ENCODE peak calls at places on chromosomes 2 and 18, in eight cellular contexts. C is endothelial cell of umbilical vein, T is GM06990, H is adrenal gland, P is IMR-90, Q is psoas muscle, Z is HCT116, U is Panc1. S is an unnamed sample.

GRCh38 chr18:76490701-76491171 is 4.3 kb downstream of the ZNF516 start:
- DNase-seq in C (peak; percentile 24), T (peak; percentile 64), H (peak; percentile 52), P (peak; percentile 32), Q (peak; percentile 22), Z (no peak), U (no peak), S (peak; percentile 26)

GRCh38 chr18:10205136-10205535 is 249.3 kb upstream of the APCDD1 start:
- DNase-seq in C (no peak), T (no peak), H (no peak), P (no peak), Q (no peak), Z (no peak), U (no peak), S (no peak)

GRCh38 chr2:3285901-3286645 is 91.5 kb downstream of the EIPR1 start:
- DNase-seq in C (no peak), T (no peak), H (peak; percentile 4), P (no peak), Q (no peak), Z (no peak), U (no peak), S (no peak)

GRCh38 chr18:76759056-76759455 is 63.3 kb upstream of the ZNF236 start:
- DNase-seq in C (no peak), T (no peak), H (no peak), P (no peak), Q (no peak), Z (no peak), U (no peak), S (no peak)

GRCh38 chr18:38690626-38691025 is 1125.0 kb upstream of the CELF4 start:
- DNase-seq in C (no peak), T (no peak), H (no peak), P (no peak), Q (no peak), Z (no peak), U (no peak), S (no peak)

GRCh38 chr2:11665028-11665427 is 5.0 kb downstream of the NTSR2 start:
- DNase-seq in C (no peak), T (no peak), H (no peak), P (no peak), Q (no peak), Z (no peak), U (no peak), S (no peak)

GRCh38 chr2:172285010-172285621 is 142.3 kb upstream of the ITGA6 start:
- DNase-seq in C (peak; percentile 79), T (no peak), H (no peak), P (peak; percentile 78), Q (no peak), Z (no peak), U (no peak), S (peak; percentile 62)

GRCh38 chr2:147679664-147680502 is 164.9 kb upstream of the ACVR2A start:
- DNase-seq in C (no peak), T (no peak), H (no peak), P (peak; percentile 1), Q (no peak), Z (no peak), U (no peak), S (no peak)

GRCh38 chr2:96954490-96954846 is 31.9 kb downstream of the FAM178B start:
- DNase-seq in C (peak; percentile 68), T (peak; percentile 66), H (no peak), P (peak; percentile 20), Q (no peak), Z (no peak), U (no peak), S (no peak)

GRCh38 chr2:186882511-186883071 is 33.6 kb upstream of the ZSWIM2 start:
- DNase-seq in C (peak; percentile 82), T (no peak), H (no peak), P (no peak), Q (no peak), Z (no peak), U (no peak), S (no peak)

GRCh38 chr2:36478332-36478738 is 119.6 kb downstream of the FEZ2 start:
- DNase-seq in C (peak; percentile 96), T (no peak), H (peak; percentile 54), P (peak; percentile 96), Q (no peak), Z (peak; percentile 21), U (peak; percentile 90), S (peak; percentile 92)

GRCh38 chr2:100321881-100322820 is at the start of gene LONRF2:
- DNase-seq in C (no peak), T (peak; percentile 12), H (peak; percentile 78), P (no peak), Q (peak; percentile 57), Z (no peak), U (no peak), S (no peak)

GRCh38 chr2:128414946-128415767 is 96.5 kb upstream of the HS6ST1 start:
- DNase-seq in C (no peak), T (no peak), H (no peak), P (no peak), Q (no peak), Z (no peak), U (no peak), S (no peak)

GRCh38 chr2:239116456-239117246 is 268.8 kb downstream of the TWIST2 start:
- DNase-seq in C (no peak), T (no peak), H (no peak), P (peak; percentile 25), Q (no peak), Z (no peak), U (no peak), S (peak; percentile 12)

GRCh38 chr2:17936599-17936998 is 58.1 kb downstream of the KCNS3 start:
- DNase-seq in C (no peak), T (no peak), H (no peak), P (no peak), Q (no peak), Z (no peak), U (no peak), S (no peak)

GRCh38 chr2:17934721-17935120 is 56.3 kb downstream of the KCNS3 start:
- DNase-seq in C (no peak), T (no peak), H (no peak), P (peak; percentile 89), Q (no peak), Z (no peak), U (no peak), S (peak; percentile 65)

GRCh38 chr2:17943444-17943843 is 65.0 kb downstream of the KCNS3 start:
- DNase-seq in C (no peak), T (no peak), H (no peak), P (no peak), Q (no peak), Z (no peak), U (no peak), S (no peak)

GRCh38 chr2:17935242-17935885 is 56.9 kb downstream of the KCNS3 start:
- DNase-seq in C (no peak), T (no peak), H (no peak), P (no peak), Q (no peak), Z (no peak), U (no peak), S (no peak)

DNA sequence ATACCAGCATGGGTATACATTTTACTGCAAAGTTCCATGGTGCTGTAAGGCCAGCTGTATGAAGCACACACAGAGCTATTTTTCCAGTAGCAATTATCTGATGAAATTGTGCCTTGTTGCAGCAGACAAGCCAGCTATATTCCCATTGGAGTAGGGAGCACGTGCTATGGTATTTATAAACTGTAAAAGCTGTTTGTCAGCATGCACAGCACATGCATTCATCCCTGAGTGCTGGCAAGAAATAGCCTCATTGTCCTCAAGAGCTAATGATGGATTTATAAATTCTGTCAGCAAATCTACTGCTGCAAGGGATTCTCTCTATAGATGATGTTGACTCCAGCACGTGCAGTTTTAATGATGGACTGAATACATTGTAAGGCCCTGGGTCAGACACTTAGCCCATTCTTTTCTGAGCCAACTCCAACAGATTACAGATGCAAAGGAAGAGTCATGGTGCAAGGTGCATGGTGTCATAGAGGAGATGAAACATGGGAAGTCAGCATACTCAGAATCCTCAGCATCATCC is 61.7 kb downstream of the KCNS3 start:
- DNase-seq in C (no peak), T (no peak), H (no peak), P (no peak), Q (no peak), Z (no peak), U (no peak), S (no peak)
- TF ChIP-seq CTCF in C (no peak), T (no peak), H (no peak), P (no peak), Q (no peak), Z (no peak), U (no peak), S (no peak)

DNA sequence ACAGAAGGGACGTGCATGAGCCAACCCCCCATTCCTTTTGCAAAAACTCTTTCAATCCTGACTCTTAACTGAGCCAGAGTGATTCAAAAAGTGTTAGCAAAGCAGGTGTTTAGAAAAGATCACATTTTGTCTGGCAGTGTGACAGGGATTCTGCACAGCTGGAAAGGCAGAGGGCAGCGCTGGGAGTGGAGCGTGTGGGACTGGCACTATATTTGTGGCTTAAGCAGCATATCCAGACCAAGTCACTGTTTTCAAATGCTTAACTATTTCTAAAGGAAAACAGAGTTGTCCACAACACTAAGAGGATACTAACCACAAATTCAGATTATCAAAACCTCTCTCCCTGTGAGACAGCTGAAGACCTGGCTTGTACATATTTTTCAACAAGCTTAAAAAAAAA is 19.0 kb downstream of the CABYR start:
- DNase-seq in C (no peak), T (no peak), H (no peak), P (no peak), Q (no peak), Z (no peak), U (no peak), S (no peak)
- H3K36me3 ChIP-seq in C (no peaks in the 10 kb centered on the region), T (no peaks in the 10 kb centered on the region), H (peaks cover 32% of the 10 kb centered on the region), P (peaks cover 22% of the 10 kb centered on the region), Q (peaks cover 9% of the 10 kb centered on the region), Z (no peaks in the 10 kb centered on the region), U (peaks cover 15% of the 10 kb centered on the region), S (no peaks in the 10 kb centered on the region)

DNA sequence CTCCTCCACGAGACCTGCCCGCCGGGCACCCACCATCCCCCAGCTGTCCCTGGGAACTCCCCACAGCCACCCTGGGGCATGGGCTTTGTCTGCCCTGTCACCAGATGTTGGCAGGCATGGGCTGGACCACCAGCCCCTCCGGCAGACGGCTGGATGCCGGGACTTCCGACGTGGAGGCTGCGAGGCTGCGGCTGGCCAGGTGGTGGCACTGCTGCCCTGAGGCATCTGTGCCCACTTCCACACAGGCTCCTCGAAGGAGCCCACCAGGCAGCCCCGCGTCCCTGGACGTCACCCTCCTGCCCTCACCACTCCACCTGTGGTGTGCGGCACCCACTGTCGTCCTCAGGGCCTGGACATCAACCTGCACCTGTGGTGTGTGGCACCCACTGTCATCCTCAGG is 319.9 kb upstream of the SALL3 start:
- DNase-seq in C (no peak), T (no peak), H (no peak), P (no peak), Q (no peak), Z (no peak), U (no peak), S (no peak)
- TF ChIP-seq CTCF in C (no peak), T (no peak), H (no peak), P (no peak), Q (no peak), Z (no peak), U (no peak), S (no peak)

GRCh38 chr2:69525261-69525660 is 88.0 kb upstream of the NFU1 start:
- DNase-seq in C (no peak), T (no peak), H (no peak), P (peak; percentile 71), Q (no peak), Z (no peak), U (no peak), S (peak; percentile 64)
- H3K36me3 ChIP-seq in C (peaks cover 25% of the 10 kb centered on the region), T (peaks cover 17% of the 10 kb centered on the region), H (peaks cover 62% of the 10 kb centered on the region), P (peaks cover 44% of the 10 kb centered on the region), Q (peaks cover 6% of the 10 kb centered on the region), Z (no peaks in the 10 kb centered on the region), U (peaks cover 18% of the 10 kb centered on the region), S (peaks cover 52% of the 10 kb centered on the region)

S was measured in brain microvascular endothelial cell.